ENCODE peak calls at places on chromosomes 5 and 9, in seven cellular contexts. G, M, I, X, N, E and P are unnamed samples.

GRCh38 chr5:164119806-164120440 is 614.5 kb downstream of the MAT2B start:
- DNase-seq in G (no peak), M (no peak), I (no peak), X (no peak), N (peak), E (no peak), P (no peak)

GRCh38 chr5:97297063-97297715 is 114.1 kb upstream of the RIOK2 start:
- DNase-seq in G (peak), M (no peak), I (no peak), X (no peak), N (peak), E (no peak), P (no peak)

GRCh38 chr5:25448646-25449045 is 803.9 kb upstream of the CDH10 start:
- DNase-seq in G (no peak), M (no peak), I (no peak), X (no peak), N (no peak), E (no peak), P (no peak)

GRCh38 chr5:103216137-103216536 is 42.4 kb upstream of the MACIR start:
- DNase-seq in G (no peak), M (no peak), I (no peak), X (no peak), N (peak), E (no peak), P (no peak)

GRCh38 chr5:82748688-82749091 is 328.5 kb downstream of the TMEM167A start:
- DNase-seq in G (no peak), M (no peak), I (no peak), X (no peak), N (peak), E (no peak), P (no peak)

GRCh38 chr5:53418409-53418808 is 62.0 kb upstream of the FST start:
- DNase-seq in G (no peak), M (no peak), I (no peak), X (no peak), N (no peak), E (no peak), P (no peak)

GRCh38 chr9:137168575-137168906 is 1.3 kb downstream of the LRRC26 start:
- DNase-seq in G (no peak), M (no peak), I (no peak), X (no peak), N (no peak), E (no peak), P (no peak)

GRCh38 chr5:13992795-13993194 is 48.3 kb upstream of the DNAH5 start:
- DNase-seq in G (no peak), M (no peak), I (no peak), X (no peak), N (no peak), E (peak), P (no peak)

GRCh38 chr5:115551415-115551814 is 6.8 kb upstream of the FEM1C start:
- DNase-seq in G (no peak), M (no peak), I (no peak), X (no peak), N (no peak), E (no peak), P (no peak)

GRCh38 chr9:86242012-86242411 is 17.4 kb downstream of the C9orf153 start:
- DNase-seq in G (no peak), M (no peak), I (no peak), X (no peak), N (peak), E (peak), P (no peak)

GRCh38 chr9:32251539-32251938 is 132.9 kb upstream of the ACO1 start:
- DNase-seq in G (peak), M (peak), I (no peak), X (no peak), N (peak), E (no peak), P (peak)

GRCh38 chr9:84480071-84480470 is 139.5 kb upstream of the SLC28A3 start:
- DNase-seq in G (no peak), M (no peak), I (no peak), X (no peak), N (no peak), E (no peak), P (no peak)
- H3K27ac ChIP-seq in G (no peak), M (no peak), I (no peak), X (no peak), N (no peak), E (no peak), P (no peak)

GRCh38 chr5:149942199-149942598 is 2.4 kb downstream of the PDE6A start:
- DNase-seq in G (no peak), M (no peak), I (no peak), X (no peak), N (no peak), E (no peak), P (no peak)
- TF ChIP-seq CTCF in G (no peak), M (no peak), I (no peak), X (no peak), N (no peak), E (no peak), P (no peak)

GRCh38 chr9:89405832-89406231 is 87.5 kb downstream of the SECISBP2 start:
- DNase-seq in G (no peak), M (no peak), I (no peak), X (no peak), N (peak), E (no peak), P (no peak)
- TF ChIP-seq POLR2A in G (no peak), M (no peak), I (no peak), X (no peak), N (no peak), E (no peak), P (no peak)

GRCh38 chr5:57915536-57915935 is 432.9 kb upstream of the ACTBL2 start:
- DNase-seq in G (no peak), M (no peak), I (no peak), X (no peak), N (no peak), E (no peak), P (no peak)
- H3K27ac ChIP-seq in G (no peak), M (no peak), I (no peak), X (no peak), N (no peak), E (no peak), P (no peak)

GRCh38 chr9:37984278-37984671 is 80.3 kb upstream of the SLC25A51 start:
- DNase-seq in G (no peak), M (no peak), I (no peak), X (no peak), N (no peak), E (no peak), P (no peak)

GRCh38 chr9:37983381-37984067 is 79.6 kb upstream of the SLC25A51 start:
- DNase-seq in G (no peak), M (no peak), I (no peak), X (no peak), N (no peak), E (no peak), P (no peak)

GRCh38 chr9:37986771-37987258 is 82.2 kb downstream of the SHB start:
- DNase-seq in G (no peak), M (no peak), I (no peak), X (no peak), N (no peak), E (no peak), P (no peak)

GRCh38 chr9:37986001-37986400 is 82.1 kb upstream of the SLC25A51 start:
- DNase-seq in G (no peak), M (no peak), I (no peak), X (no peak), N (no peak), E (no peak), P (no peak)

DNA sequence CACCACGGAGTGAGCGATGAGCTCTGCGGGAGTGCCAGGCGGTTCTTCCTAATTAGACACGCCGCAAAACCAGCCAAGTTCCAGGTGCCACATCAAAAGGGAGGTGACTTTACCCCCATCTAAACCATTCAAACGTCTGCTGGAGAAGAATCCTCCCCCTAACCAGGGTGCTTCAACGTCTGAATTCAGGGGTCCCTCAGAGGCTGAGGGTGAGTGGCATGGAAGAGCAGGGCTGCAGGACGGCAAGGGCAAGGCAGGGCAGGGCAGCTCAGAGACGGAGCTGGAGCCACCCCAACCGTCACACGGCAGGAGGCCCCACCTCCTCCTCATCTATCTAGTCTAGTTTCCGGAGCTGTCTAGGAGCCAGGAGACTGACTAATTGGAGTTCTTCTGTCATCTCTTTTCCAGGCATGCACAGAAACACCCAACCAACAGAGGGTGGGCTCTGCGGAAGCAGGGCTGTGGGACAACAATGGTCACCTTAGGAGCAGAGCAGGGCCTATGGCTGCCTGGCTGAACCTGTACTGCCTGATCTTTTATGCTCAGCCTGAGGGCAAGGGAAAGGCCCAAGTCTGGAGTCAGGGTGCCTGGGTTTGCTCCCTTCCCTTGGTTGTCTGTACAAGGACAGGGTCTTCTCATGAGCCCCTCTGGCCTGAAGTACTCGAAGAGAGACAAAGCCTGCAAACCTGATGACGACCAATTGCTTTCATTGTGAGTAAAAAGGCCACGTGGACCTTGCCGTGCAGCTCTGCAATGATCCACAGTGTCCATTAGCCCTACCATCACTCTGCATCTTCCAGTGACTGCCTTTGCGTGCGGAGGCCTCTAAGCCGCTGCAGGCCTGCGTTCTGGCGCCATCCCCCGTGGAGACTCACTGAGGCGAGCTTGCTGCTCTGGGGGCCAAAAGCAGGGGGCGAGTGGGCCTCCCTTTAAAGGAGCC is 81.0 kb upstream of the SLC25A51 start:
- DNase-seq in G (no peak), M (no peak), I (no peak), X (no peak), N (no peak), E (no peak), P (no peak)
- TF ChIP-seq CTCF in G (no peak), M (no peak), I (no peak), X (no peak), N (no peak), E (no peak), P (no peak)

GRCh38 chr9:129334744-129335080 is 156.7 kb upstream of the IER5L start:
- DNase-seq in G (no peak), M (no peak), I (no peak), X (no peak), N (no peak), E (no peak), P (no peak)

GRCh38 chr9:129335456-129336129 is 157.5 kb upstream of the IER5L start:
- DNase-seq in G (no peak), M (no peak), I (no peak), X (peak), N (no peak), E (no peak), P (peak)

GRCh38 chr9:129333613-129333960 is 155.5 kb upstream of the IER5L start:
- DNase-seq in G (no peak), M (peak), I (no peak), X (no peak), N (no peak), E (no peak), P (peak)

GRCh38 chr9:129332581-129332980 is 154.5 kb upstream of the IER5L start:
- DNase-seq in G (no peak), M (no peak), I (no peak), X (no peak), N (no peak), E (no peak), P (peak)

DNA sequence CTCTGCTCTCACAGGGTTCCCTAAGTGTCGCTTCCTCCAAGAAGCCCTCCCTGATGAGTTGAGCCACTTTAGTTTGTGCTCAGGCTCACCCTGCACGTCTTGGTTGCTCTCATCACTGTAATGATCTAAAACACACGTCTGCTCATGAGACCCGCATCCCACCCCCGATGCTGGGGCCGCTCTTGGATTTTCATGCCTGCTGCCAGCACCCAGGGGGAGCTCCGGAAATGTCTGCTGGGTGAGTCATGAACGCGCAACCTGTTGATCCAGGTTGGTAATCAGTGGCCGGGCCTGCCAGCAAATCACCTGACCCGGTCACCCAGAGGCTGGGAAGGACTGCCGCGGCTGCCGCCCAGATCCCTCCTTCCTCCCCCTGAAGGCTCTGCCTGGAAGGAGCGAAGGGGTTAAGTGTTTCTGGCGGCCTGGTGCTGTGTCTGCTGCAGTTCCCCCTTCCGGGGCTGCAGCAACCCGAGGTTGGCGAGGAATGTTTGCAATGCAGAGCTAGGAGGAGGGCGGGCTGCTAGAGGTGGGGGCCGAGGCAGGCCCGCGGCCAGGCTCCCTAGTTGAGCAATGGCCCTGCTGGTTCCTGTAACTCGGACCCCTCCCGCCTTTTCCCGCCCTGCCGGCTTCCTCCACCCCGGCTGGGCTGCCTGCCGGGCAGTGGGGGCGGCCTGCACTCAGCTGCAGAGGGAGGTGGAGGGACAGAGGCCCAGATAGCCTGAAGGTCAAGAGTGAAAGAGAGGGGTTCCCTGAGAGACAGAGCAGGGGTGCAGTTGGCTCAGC is 156.1 kb upstream of the IER5L start:
- DNase-seq in G (peak), M (peak), I (peak), X (peak), N (peak), E (peak), P (peak)
- TF ChIP-seq POLR2A in G (peak), M (peak), I (no peak), X (no peak), N (no peak), E (no peak), P (no peak)

GRCh38 chr9:745761-746414 is 95.6 kb upstream of the DMRT1 start:
- DNase-seq in G (no peak), M (no peak), I (peak), X (no peak), N (no peak), E (no peak), P (no peak)
- H3K27ac ChIP-seq in G (no peak), M (no peak), I (peak), X (peak), N (no peak), E (peak), P (no peak)